ENCODE peak calls at places on chromosome 10, in nine cellular contexts. One of them, this sample, is unnamed. For H3K36me3, the result is how much of the 10 kb centered on the place peaks cover.

GRCh38 chr10:22931948-22932347 is 4.1 kb downstream of the ARMC3 start:
- DNase-seq in naive thymus-derived CD4-positive, alpha-beta T cell: no peak
- DNase-seq in upper lobe of right lung: no peak
- DNase-seq in CD8-positive, alpha-beta memory T cell: no peak
- DNase-seq in PC-3: peak
- DNase-seq in right atrium auricular region: no peak
- DNase-seq in neuronal stem cell: no peak
- DNase-seq in endothelial cell of umbilical vein: peak
- DNase-seq in fibroblast of lung: peak
- DNase-seq in this sample: peak

GRCh38 chr10:14579405-14579804 is 195.3 kb downstream of the FAM107B start:
- DNase-seq in PC-3: peak
- DNase-seq in fibroblast of lung: no peak
- DNase-seq in right atrium auricular region: no peak
- DNase-seq in endothelial cell of umbilical vein: no peak
- DNase-seq in upper lobe of right lung: no peak
- DNase-seq in neuronal stem cell: no peak
- DNase-seq in CD8-positive, alpha-beta memory T cell: no peak
- DNase-seq in naive thymus-derived CD4-positive, alpha-beta T cell: no peak
- DNase-seq in this sample: peak

GRCh38 chr10:84715911-84716310 is 387.5 kb downstream of the CCSER2 start:
- DNase-seq in CD8-positive, alpha-beta memory T cell: no peak
- DNase-seq in right atrium auricular region: no peak
- DNase-seq in endothelial cell of umbilical vein: peak
- DNase-seq in PC-3: peak
- DNase-seq in upper lobe of right lung: no peak
- DNase-seq in neuronal stem cell: peak
- DNase-seq in fibroblast of lung: no peak
- DNase-seq in naive thymus-derived CD4-positive, alpha-beta T cell: no peak
- DNase-seq in this sample: peak

GRCh38 chr10:20891338-20891714 is 5.8 kb downstream of the NEBL start:
- DNase-seq in PC-3: no peak
- DNase-seq in fibroblast of lung: peak
- DNase-seq in right atrium auricular region: no peak
- DNase-seq in naive thymus-derived CD4-positive, alpha-beta T cell: no peak
- DNase-seq in endothelial cell of umbilical vein: no peak
- DNase-seq in CD8-positive, alpha-beta memory T cell: no peak
- DNase-seq in neuronal stem cell: no peak
- DNase-seq in upper lobe of right lung: no peak
- DNase-seq in this sample: peak

GRCh38 chr10:102642553-102643345 is 1.5 kb upstream of the TRIM8 start:
- DNase-seq in CD8-positive, alpha-beta memory T cell: peak
- DNase-seq in upper lobe of right lung: peak
- DNase-seq in right atrium auricular region: peak
- DNase-seq in PC-3: peak
- DNase-seq in naive thymus-derived CD4-positive, alpha-beta T cell: peak
- DNase-seq in endothelial cell of umbilical vein: peak
- DNase-seq in fibroblast of lung: peak
- DNase-seq in neuronal stem cell: peak
- DNase-seq in this sample: peak

GRCh38 chr10:69855346-69856163 is 53.8 kb downstream of the COL13A1 start:
- DNase-seq in PC-3: no peak
- DNase-seq in naive thymus-derived CD4-positive, alpha-beta T cell: no peak
- DNase-seq in endothelial cell of umbilical vein: no peak
- DNase-seq in neuronal stem cell: no peak
- DNase-seq in upper lobe of right lung: no peak
- DNase-seq in CD8-positive, alpha-beta memory T cell: no peak
- DNase-seq in fibroblast of lung: no peak
- DNase-seq in right atrium auricular region: no peak
- DNase-seq in this sample: no peak

GRCh38 chr10:75187961-75188426 is 22.6 kb upstream of the VDAC2 start:
- DNase-seq in CD8-positive, alpha-beta memory T cell: peak
- DNase-seq in right atrium auricular region: peak
- DNase-seq in upper lobe of right lung: no peak
- DNase-seq in naive thymus-derived CD4-positive, alpha-beta T cell: peak
- DNase-seq in fibroblast of lung: peak
- DNase-seq in neuronal stem cell: no peak
- DNase-seq in PC-3: peak
- DNase-seq in endothelial cell of umbilical vein: peak
- DNase-seq in this sample: peak

GRCh38 chr10:80356563-80356999 is at the start of the genes DYDC1 and DYDC2:
- DNase-seq in right atrium auricular region: no peak
- DNase-seq in endothelial cell of umbilical vein: no peak
- DNase-seq in upper lobe of right lung: peak
- DNase-seq in naive thymus-derived CD4-positive, alpha-beta T cell: peak
- DNase-seq in neuronal stem cell: peak
- DNase-seq in CD8-positive, alpha-beta memory T cell: peak
- DNase-seq in fibroblast of lung: peak
- DNase-seq in PC-3: no peak
- DNase-seq in this sample: peak

GRCh38 chr10:121702351-121703320 is 104.4 kb upstream of the FGFR2 start:
- DNase-seq in CD8-positive, alpha-beta memory T cell: no peak
- DNase-seq in fibroblast of lung: peak
- DNase-seq in naive thymus-derived CD4-positive, alpha-beta T cell: no peak
- DNase-seq in right atrium auricular region: no peak
- DNase-seq in endothelial cell of umbilical vein: no peak
- DNase-seq in PC-3: peak
- DNase-seq in upper lobe of right lung: no peak
- DNase-seq in neuronal stem cell: no peak
- DNase-seq in this sample: peak

GRCh38 chr10:75987610-75988009 is 556.2 kb downstream of the LRMDA start:
- DNase-seq in neuronal stem cell: no peak
- DNase-seq in upper lobe of right lung: no peak
- DNase-seq in endothelial cell of umbilical vein: no peak
- DNase-seq in CD8-positive, alpha-beta memory T cell: no peak
- DNase-seq in fibroblast of lung: peak
- DNase-seq in naive thymus-derived CD4-positive, alpha-beta T cell: no peak
- DNase-seq in PC-3: peak
- DNase-seq in right atrium auricular region: no peak
- DNase-seq in this sample: no peak

GRCh38 chr10:110433740-110434139 is 64.0 kb upstream of the DUSP5 start:
- DNase-seq in fibroblast of lung: no peak
- DNase-seq in upper lobe of right lung: peak
- DNase-seq in neuronal stem cell: no peak
- DNase-seq in naive thymus-derived CD4-positive, alpha-beta T cell: no peak
- DNase-seq in endothelial cell of umbilical vein: no peak
- DNase-seq in PC-3: no peak
- DNase-seq in right atrium auricular region: no peak
- DNase-seq in CD8-positive, alpha-beta memory T cell: no peak
- DNase-seq in this sample: no peak

GRCh38 chr10:14700551-14700950 is 74.1 kb downstream of the FAM107B start:
- DNase-seq in fibroblast of lung: no peak
- DNase-seq in neuronal stem cell: no peak
- DNase-seq in upper lobe of right lung: no peak
- DNase-seq in naive thymus-derived CD4-positive, alpha-beta T cell: no peak
- DNase-seq in right atrium auricular region: no peak
- DNase-seq in endothelial cell of umbilical vein: no peak
- DNase-seq in CD8-positive, alpha-beta memory T cell: no peak
- DNase-seq in PC-3: no peak
- DNase-seq in this sample: no peak

GRCh38 chr10:33749042-33749441 is 414.6 kb upstream of the NRP1 start:
- DNase-seq in naive thymus-derived CD4-positive, alpha-beta T cell: no peak
- DNase-seq in neuronal stem cell: no peak
- DNase-seq in upper lobe of right lung: no peak
- DNase-seq in endothelial cell of umbilical vein: no peak
- DNase-seq in CD8-positive, alpha-beta memory T cell: no peak
- DNase-seq in fibroblast of lung: no peak
- DNase-seq in PC-3: peak
- DNase-seq in right atrium auricular region: no peak
- DNase-seq in this sample: no peak

GRCh38 chr10:131429942-131430341 is 118.4 kb upstream of the TCERG1L start:
- DNase-seq in neuronal stem cell: no peak
- DNase-seq in right atrium auricular region: no peak
- DNase-seq in naive thymus-derived CD4-positive, alpha-beta T cell: no peak
- DNase-seq in fibroblast of lung: no peak
- DNase-seq in upper lobe of right lung: no peak
- DNase-seq in endothelial cell of umbilical vein: no peak
- DNase-seq in CD8-positive, alpha-beta memory T cell: no peak
- DNase-seq in PC-3: no peak
- DNase-seq in this sample: no peak

GRCh38 chr10:131431541-131431940 is 120.0 kb upstream of the TCERG1L start:
- DNase-seq in neuronal stem cell: no peak
- DNase-seq in PC-3: no peak
- DNase-seq in CD8-positive, alpha-beta memory T cell: no peak
- DNase-seq in right atrium auricular region: no peak
- DNase-seq in upper lobe of right lung: no peak
- DNase-seq in naive thymus-derived CD4-positive, alpha-beta T cell: no peak
- DNase-seq in fibroblast of lung: no peak
- DNase-seq in endothelial cell of umbilical vein: no peak
- DNase-seq in this sample: no peak

GRCh38 chr10:131429141-131429540 is 117.6 kb upstream of the TCERG1L start:
- DNase-seq in naive thymus-derived CD4-positive, alpha-beta T cell: no peak
- DNase-seq in right atrium auricular region: no peak
- DNase-seq in neuronal stem cell: no peak
- DNase-seq in upper lobe of right lung: no peak
- DNase-seq in CD8-positive, alpha-beta memory T cell: no peak
- DNase-seq in PC-3: no peak
- DNase-seq in endothelial cell of umbilical vein: no peak
- DNase-seq in fibroblast of lung: no peak
- DNase-seq in this sample: no peak

GRCh38 chr10:131431978-131432690 is 120.6 kb upstream of the TCERG1L start:
- DNase-seq in right atrium auricular region: no peak
- DNase-seq in naive thymus-derived CD4-positive, alpha-beta T cell: no peak
- DNase-seq in PC-3: no peak
- DNase-seq in CD8-positive, alpha-beta memory T cell: no peak
- DNase-seq in endothelial cell of umbilical vein: no peak
- DNase-seq in neuronal stem cell: no peak
- DNase-seq in upper lobe of right lung: peak
- DNase-seq in fibroblast of lung: no peak
- DNase-seq in this sample: no peak

GRCh38 chr10:131430716-131431402 is 119.3 kb upstream of the TCERG1L start:
- DNase-seq in endothelial cell of umbilical vein: no peak
- DNase-seq in CD8-positive, alpha-beta memory T cell: no peak
- DNase-seq in upper lobe of right lung: no peak
- DNase-seq in naive thymus-derived CD4-positive, alpha-beta T cell: no peak
- DNase-seq in fibroblast of lung: no peak
- DNase-seq in right atrium auricular region: no peak
- DNase-seq in neuronal stem cell: no peak
- DNase-seq in PC-3: no peak
- DNase-seq in this sample: no peak
- H3K36me3 ChIP-seq in endothelial cell of umbilical vein: under half
- H3K36me3 ChIP-seq in CD8-positive, alpha-beta memory T cell: under half
- H3K36me3 ChIP-seq in upper lobe of right lung: under half
- H3K36me3 ChIP-seq in naive thymus-derived CD4-positive, alpha-beta T cell: under half
- H3K36me3 ChIP-seq in fibroblast of lung: under half
- H3K36me3 ChIP-seq in right atrium auricular region: under half
- H3K36me3 ChIP-seq in neuronal stem cell: under half
- H3K36me3 ChIP-seq in PC-3: under half
- H3K36me3 ChIP-seq in this sample: under half

GRCh38 chr10:127943336-127943910 is 36.5 kb downstream of the PTPRE start:
- DNase-seq in fibroblast of lung: no peak
- DNase-seq in neuronal stem cell: no peak
- DNase-seq in CD8-positive, alpha-beta memory T cell: no peak
- DNase-seq in upper lobe of right lung: no peak
- DNase-seq in endothelial cell of umbilical vein: no peak
- DNase-seq in PC-3: no peak
- DNase-seq in right atrium auricular region: peak
- DNase-seq in naive thymus-derived CD4-positive, alpha-beta T cell: no peak
- DNase-seq in this sample: no peak
- H3K4me3 ChIP-seq in fibroblast of lung: no peak
- H3K4me3 ChIP-seq in neuronal stem cell: no peak
- H3K4me3 ChIP-seq in CD8-positive, alpha-beta memory T cell: no peak
- H3K4me3 ChIP-seq in upper lobe of right lung: no peak
- H3K4me3 ChIP-seq in endothelial cell of umbilical vein: no peak
- H3K4me3 ChIP-seq in PC-3: no peak
- H3K4me3 ChIP-seq in right atrium auricular region: no peak
- H3K4me3 ChIP-seq in naive thymus-derived CD4-positive, alpha-beta T cell: no peak
- H3K4me3 ChIP-seq in this sample: no peak

GRCh38 chr10:119073584-119073983 is 7.0 kb downstream of the EIF3A start:
- DNase-seq in upper lobe of right lung: no peak
- DNase-seq in CD8-positive, alpha-beta memory T cell: no peak
- DNase-seq in neuronal stem cell: no peak
- DNase-seq in right atrium auricular region: no peak
- DNase-seq in fibroblast of lung: no peak
- DNase-seq in endothelial cell of umbilical vein: no peak
- DNase-seq in PC-3: no peak
- DNase-seq in naive thymus-derived CD4-positive, alpha-beta T cell: no peak
- DNase-seq in this sample: no peak

DNA sequence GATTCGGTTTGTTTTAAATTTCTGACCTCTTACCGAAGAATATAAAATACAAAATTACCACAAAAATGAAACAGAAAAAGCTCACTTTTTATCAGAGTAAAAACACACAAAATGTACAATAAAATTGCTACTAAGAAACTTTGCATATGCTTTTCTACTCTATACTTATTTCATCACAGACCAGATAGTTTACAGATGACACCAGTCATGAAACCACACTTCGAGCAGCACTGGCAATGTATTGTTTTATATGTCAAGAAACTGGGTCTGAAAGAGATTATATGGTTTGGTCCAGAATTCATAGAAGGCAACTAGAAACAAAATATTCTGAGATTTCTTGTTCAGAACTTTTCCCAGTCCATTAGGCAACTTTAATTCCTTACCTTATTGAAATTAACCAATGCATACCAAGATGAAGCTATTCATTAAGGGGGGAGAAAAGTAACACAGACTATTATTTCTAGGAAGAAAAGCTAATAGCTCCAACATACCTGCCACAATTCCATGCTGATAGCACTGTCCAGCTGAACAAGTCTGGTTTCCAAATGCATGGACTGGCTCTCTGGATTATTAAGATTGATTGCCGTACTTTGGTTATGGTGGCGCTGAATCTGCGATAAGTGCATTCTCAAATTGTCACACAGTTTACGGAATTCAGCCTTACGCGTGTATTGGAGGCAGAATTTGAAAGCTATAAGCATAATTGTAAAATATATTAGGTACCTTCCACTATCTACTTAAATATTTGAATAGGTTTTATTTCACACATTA is 10.0 kb downstream of the EIF3A start:
- DNase-seq in upper lobe of right lung: no peak
- DNase-seq in PC-3: no peak
- DNase-seq in right atrium auricular region: no peak
- DNase-seq in neuronal stem cell: no peak
- DNase-seq in naive thymus-derived CD4-positive, alpha-beta T cell: no peak
- DNase-seq in CD8-positive, alpha-beta memory T cell: no peak
- DNase-seq in fibroblast of lung: no peak
- DNase-seq in endothelial cell of umbilical vein: no peak
- DNase-seq in this sample: no peak
- H3K36me3 ChIP-seq in upper lobe of right lung: half or more
- H3K36me3 ChIP-seq in PC-3: half or more
- H3K36me3 ChIP-seq in right atrium auricular region: half or more
- H3K36me3 ChIP-seq in neuronal stem cell: under half
- H3K36me3 ChIP-seq in naive thymus-derived CD4-positive, alpha-beta T cell: under half
- H3K36me3 ChIP-seq in CD8-positive, alpha-beta memory T cell: under half
- H3K36me3 ChIP-seq in fibroblast of lung: under half
- H3K36me3 ChIP-seq in endothelial cell of umbilical vein: under half
- H3K36me3 ChIP-seq in this sample: half or more

DNA sequence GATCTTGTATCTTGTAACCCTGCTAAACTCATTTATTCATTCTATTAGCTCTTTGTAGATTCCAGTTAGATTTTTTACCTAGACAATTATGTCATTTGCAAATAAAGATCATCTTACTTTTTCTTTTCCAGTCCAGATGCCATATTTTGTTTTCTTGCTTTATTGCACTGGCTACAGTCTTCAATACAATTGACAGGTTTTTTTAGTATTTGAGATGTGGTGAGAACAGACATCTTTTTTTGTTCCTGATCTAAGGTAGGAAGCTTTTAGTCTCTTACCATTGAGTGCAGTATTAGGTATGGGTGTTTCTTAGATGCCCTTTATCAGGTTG is 12.1 kb downstream of the SPRN start:
- DNase-seq in neuronal stem cell: no peak
- DNase-seq in CD8-positive, alpha-beta memory T cell: no peak
- DNase-seq in upper lobe of right lung: no peak
- DNase-seq in endothelial cell of umbilical vein: no peak
- DNase-seq in PC-3: no peak
- DNase-seq in fibroblast of lung: no peak
- DNase-seq in naive thymus-derived CD4-positive, alpha-beta T cell: no peak
- DNase-seq in right atrium auricular region: no peak
- DNase-seq in this sample: no peak
- H3K4me3 ChIP-seq in neuronal stem cell: no peak
- H3K4me3 ChIP-seq in CD8-positive, alpha-beta memory T cell: no peak
- H3K4me3 ChIP-seq in upper lobe of right lung: no peak
- H3K4me3 ChIP-seq in endothelial cell of umbilical vein: no peak
- H3K4me3 ChIP-seq in PC-3: no peak
- H3K4me3 ChIP-seq in fibroblast of lung: no peak
- H3K4me3 ChIP-seq in naive thymus-derived CD4-positive, alpha-beta T cell: no peak
- H3K4me3 ChIP-seq in right atrium auricular region: no peak
- H3K4me3 ChIP-seq in this sample: no peak

This sample was measured in cardiac muscle cell.